ENCODE peak calls at places on chromosomes 4 and X, in nine cellular contexts. One of them, this sample, is unnamed. For H3K27me3, the result is how much of the 10 kb centered on the place peaks cover.

GRCh38 chrX:124462931-124463330 is 116.6 kb downstream of the SH2D1A start:
- DNase-seq in MG63: no peak
- DNase-seq in prostate gland: no peak
- DNase-seq in esophagus squamous epithelium: no peak
- DNase-seq in spleen: no peak
- DNase-seq in SJCRH30: no peak
- DNase-seq in heart right ventricle: no peak
- DNase-seq in cardiac muscle cell: no peak
- DNase-seq in CD4-positive, alpha-beta memory T cell: no peak
- DNase-seq in this sample: no peak

GRCh38 chrX:96372313-96373046 is 312.2 kb upstream of the DIAPH2 start:
- DNase-seq in spleen: no peak
- DNase-seq in cardiac muscle cell: peak
- DNase-seq in prostate gland: peak
- DNase-seq in esophagus squamous epithelium: no peak
- DNase-seq in heart right ventricle: no peak
- DNase-seq in SJCRH30: peak
- DNase-seq in CD4-positive, alpha-beta memory T cell: peak
- DNase-seq in MG63: peak
- DNase-seq in this sample: peak

GRCh38 chrX:29299689-29300088 is 712.4 kb downstream of the IL1RAPL1 start:
- DNase-seq in cardiac muscle cell: no peak
- DNase-seq in esophagus squamous epithelium: no peak
- DNase-seq in heart right ventricle: no peak
- DNase-seq in SJCRH30: no peak
- DNase-seq in MG63: no peak
- DNase-seq in prostate gland: no peak
- DNase-seq in spleen: no peak
- DNase-seq in CD4-positive, alpha-beta memory T cell: no peak
- DNase-seq in this sample: no peak

GRCh38 chrX:12946838-12947544 is 27.9 kb upstream of the TMSB4X start:
- DNase-seq in esophagus squamous epithelium: peak
- DNase-seq in heart right ventricle: no peak
- DNase-seq in spleen: no peak
- DNase-seq in cardiac muscle cell: peak
- DNase-seq in CD4-positive, alpha-beta memory T cell: peak
- DNase-seq in prostate gland: peak
- DNase-seq in SJCRH30: peak
- DNase-seq in MG63: peak
- DNase-seq in this sample: peak

GRCh38 chr4:47525154-47525819 is 40.2 kb downstream of the ATP10D start:
- DNase-seq in heart right ventricle: no peak
- DNase-seq in spleen: no peak
- DNase-seq in cardiac muscle cell: no peak
- DNase-seq in SJCRH30: no peak
- DNase-seq in CD4-positive, alpha-beta memory T cell: no peak
- DNase-seq in MG63: peak
- DNase-seq in esophagus squamous epithelium: no peak
- DNase-seq in prostate gland: no peak
- DNase-seq in this sample: peak

GRCh38 chrX:74490249-74490648 is 69.0 kb downstream of the SLC16A2 start:
- DNase-seq in cardiac muscle cell: no peak
- DNase-seq in esophagus squamous epithelium: no peak
- DNase-seq in heart right ventricle: no peak
- DNase-seq in SJCRH30: no peak
- DNase-seq in MG63: no peak
- DNase-seq in CD4-positive, alpha-beta memory T cell: no peak
- DNase-seq in prostate gland: no peak
- DNase-seq in spleen: no peak
- DNase-seq in this sample: no peak

GRCh38 chr4:181528570-181529184 is 714.5 kb upstream of the TENM3 start:
- DNase-seq in esophagus squamous epithelium: no peak
- DNase-seq in SJCRH30: peak
- DNase-seq in MG63: peak
- DNase-seq in heart right ventricle: peak
- DNase-seq in spleen: no peak
- DNase-seq in prostate gland: peak
- DNase-seq in cardiac muscle cell: peak
- DNase-seq in CD4-positive, alpha-beta memory T cell: no peak
- DNase-seq in this sample: peak

GRCh38 chrX:123859409-123859827 is 435 bp upstream of the XIAP start:
- DNase-seq in cardiac muscle cell: no peak
- DNase-seq in spleen: no peak
- DNase-seq in heart right ventricle: peak
- DNase-seq in MG63: no peak
- DNase-seq in esophagus squamous epithelium: no peak
- DNase-seq in SJCRH30: no peak
- DNase-seq in prostate gland: peak
- DNase-seq in CD4-positive, alpha-beta memory T cell: no peak
- DNase-seq in this sample: peak

GRCh38 chr4:128310266-128310697 is 22.7 kb upstream of the PGRMC2 start:
- DNase-seq in cardiac muscle cell: peak
- DNase-seq in SJCRH30: peak
- DNase-seq in prostate gland: no peak
- DNase-seq in CD4-positive, alpha-beta memory T cell: no peak
- DNase-seq in heart right ventricle: peak
- DNase-seq in MG63: no peak
- DNase-seq in esophagus squamous epithelium: no peak
- DNase-seq in spleen: no peak
- DNase-seq in this sample: no peak

GRCh38 chrX:47854474-47854873 is 17.8 kb downstream of the ZNF81 start:
- DNase-seq in prostate gland: peak
- DNase-seq in spleen: no peak
- DNase-seq in CD4-positive, alpha-beta memory T cell: no peak
- DNase-seq in cardiac muscle cell: peak
- DNase-seq in heart right ventricle: no peak
- DNase-seq in MG63: peak
- DNase-seq in SJCRH30: no peak
- DNase-seq in esophagus squamous epithelium: no peak
- DNase-seq in this sample: peak

GRCh38 chr4:14184265-14184664 is 556.7 kb upstream of the BOD1L1 start:
- DNase-seq in CD4-positive, alpha-beta memory T cell: no peak
- DNase-seq in MG63: peak
- DNase-seq in spleen: no peak
- DNase-seq in heart right ventricle: no peak
- DNase-seq in SJCRH30: no peak
- DNase-seq in esophagus squamous epithelium: no peak
- DNase-seq in cardiac muscle cell: no peak
- DNase-seq in prostate gland: no peak
- DNase-seq in this sample: no peak

DNA sequence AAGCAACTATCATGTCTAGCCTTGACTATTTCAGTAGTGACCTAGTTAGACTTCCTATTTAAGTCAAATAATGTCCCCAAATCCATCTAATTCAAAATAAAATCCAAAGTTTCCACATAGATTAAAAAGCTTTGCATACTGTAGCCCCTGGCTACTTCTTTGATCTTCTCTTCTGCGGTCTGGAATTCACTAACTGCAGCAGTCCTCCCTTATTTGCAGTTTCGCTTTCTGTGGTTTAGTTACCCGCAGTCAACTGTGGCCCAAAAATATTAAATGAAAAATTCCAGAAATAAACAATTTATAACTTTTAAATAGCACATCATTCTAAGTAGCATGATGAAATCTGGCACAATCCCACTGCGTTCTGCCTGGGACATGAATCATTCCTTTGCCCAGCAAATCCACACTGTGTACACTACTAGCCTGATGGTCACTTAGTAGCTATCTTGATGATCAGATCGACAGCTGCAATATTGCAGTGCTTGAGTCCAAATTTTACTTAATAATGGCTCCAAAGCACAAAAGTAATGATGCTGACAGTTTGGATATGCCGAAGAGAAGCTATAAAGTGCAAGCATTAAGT is 86.7 kb upstream of the NPNT start:
- DNase-seq in prostate gland: peak
- DNase-seq in CD4-positive, alpha-beta memory T cell: no peak
- DNase-seq in MG63: peak
- DNase-seq in spleen: no peak
- DNase-seq in esophagus squamous epithelium: no peak
- DNase-seq in heart right ventricle: no peak
- DNase-seq in SJCRH30: peak
- DNase-seq in cardiac muscle cell: no peak
- DNase-seq in this sample: no peak
- H3K27me3 ChIP-seq in prostate gland: under half
- H3K27me3 ChIP-seq in CD4-positive, alpha-beta memory T cell: under half
- H3K27me3 ChIP-seq in MG63: under half
- H3K27me3 ChIP-seq in spleen: under half
- H3K27me3 ChIP-seq in esophagus squamous epithelium: under half
- H3K27me3 ChIP-seq in heart right ventricle: under half
- H3K27me3 ChIP-seq in SJCRH30: under half
- H3K27me3 ChIP-seq in cardiac muscle cell: under half
- H3K27me3 ChIP-seq in this sample: under half

GRCh38 chrX:134251241-134251640 is 14.3 kb downstream of the CCDC160 start:
- DNase-seq in SJCRH30: no peak
- DNase-seq in CD4-positive, alpha-beta memory T cell: no peak
- DNase-seq in prostate gland: no peak
- DNase-seq in cardiac muscle cell: no peak
- DNase-seq in heart right ventricle: no peak
- DNase-seq in MG63: no peak
- DNase-seq in esophagus squamous epithelium: no peak
- DNase-seq in spleen: no peak
- DNase-seq in this sample: no peak

GRCh38 chrX:134254511-134254910 is 17.5 kb downstream of the CCDC160 start:
- DNase-seq in CD4-positive, alpha-beta memory T cell: no peak
- DNase-seq in cardiac muscle cell: no peak
- DNase-seq in spleen: no peak
- DNase-seq in MG63: no peak
- DNase-seq in heart right ventricle: no peak
- DNase-seq in SJCRH30: no peak
- DNase-seq in esophagus squamous epithelium: no peak
- DNase-seq in prostate gland: no peak
- DNase-seq in this sample: no peak

GRCh38 chrX:134258202-134258601 is 21.2 kb downstream of the CCDC160 start:
- DNase-seq in cardiac muscle cell: no peak
- DNase-seq in esophagus squamous epithelium: no peak
- DNase-seq in spleen: no peak
- DNase-seq in heart right ventricle: no peak
- DNase-seq in SJCRH30: no peak
- DNase-seq in MG63: no peak
- DNase-seq in prostate gland: no peak
- DNase-seq in CD4-positive, alpha-beta memory T cell: no peak
- DNase-seq in this sample: no peak

GRCh38 chrX:134256684-134257083 is 19.7 kb downstream of the CCDC160 start:
- DNase-seq in prostate gland: no peak
- DNase-seq in spleen: no peak
- DNase-seq in SJCRH30: peak
- DNase-seq in heart right ventricle: no peak
- DNase-seq in cardiac muscle cell: no peak
- DNase-seq in esophagus squamous epithelium: no peak
- DNase-seq in MG63: no peak
- DNase-seq in CD4-positive, alpha-beta memory T cell: no peak
- DNase-seq in this sample: no peak

DNA sequence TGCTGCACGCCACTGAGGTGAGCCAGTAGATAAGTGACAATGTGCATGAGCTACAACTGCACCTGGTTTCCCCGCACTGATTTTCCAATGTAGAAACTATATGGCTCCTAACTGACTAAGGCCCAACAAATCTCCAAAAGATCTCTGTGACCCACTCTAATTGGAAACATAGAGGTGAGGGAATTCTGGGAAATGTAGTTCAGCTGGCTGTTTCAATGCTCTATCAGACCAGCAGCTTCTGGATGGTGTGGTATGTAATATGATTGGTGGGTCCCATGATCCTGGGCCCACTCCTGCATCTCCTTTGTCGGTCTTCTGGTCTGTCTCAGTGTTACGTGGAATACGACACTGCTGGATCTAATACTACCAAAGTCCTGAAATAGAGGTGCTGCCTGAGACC is 18.6 kb downstream of the CCDC160 start:
- DNase-seq in cardiac muscle cell: no peak
- DNase-seq in SJCRH30: no peak
- DNase-seq in esophagus squamous epithelium: no peak
- DNase-seq in heart right ventricle: no peak
- DNase-seq in MG63: no peak
- DNase-seq in spleen: no peak
- DNase-seq in CD4-positive, alpha-beta memory T cell: no peak
- DNase-seq in prostate gland: no peak
- DNase-seq in this sample: no peak
- H3K27me3 ChIP-seq in cardiac muscle cell: under half
- H3K27me3 ChIP-seq in SJCRH30: under half
- H3K27me3 ChIP-seq in esophagus squamous epithelium: under half
- H3K27me3 ChIP-seq in heart right ventricle: under half
- H3K27me3 ChIP-seq in MG63: under half
- H3K27me3 ChIP-seq in spleen: under half
- H3K27me3 ChIP-seq in CD4-positive, alpha-beta memory T cell: under half
- H3K27me3 ChIP-seq in prostate gland: under half
- H3K27me3 ChIP-seq in this sample: under half

GRCh38 chrX:20253232-20253543 is 13.5 kb downstream of the RPS6KA3 start:
- DNase-seq in heart right ventricle: no peak
- DNase-seq in prostate gland: no peak
- DNase-seq in esophagus squamous epithelium: no peak
- DNase-seq in MG63: no peak
- DNase-seq in spleen: no peak
- DNase-seq in SJCRH30: no peak
- DNase-seq in cardiac muscle cell: no peak
- DNase-seq in CD4-positive, alpha-beta memory T cell: no peak
- DNase-seq in this sample: no peak
- H3K27me3 ChIP-seq in heart right ventricle: under half
- H3K27me3 ChIP-seq in prostate gland: under half
- H3K27me3 ChIP-seq in esophagus squamous epithelium: under half
- H3K27me3 ChIP-seq in MG63: under half
- H3K27me3 ChIP-seq in spleen: under half
- H3K27me3 ChIP-seq in SJCRH30: under half
- H3K27me3 ChIP-seq in cardiac muscle cell: under half
- H3K27me3 ChIP-seq in CD4-positive, alpha-beta memory T cell: under half
- H3K27me3 ChIP-seq in this sample: under half

GRCh38 chrX:145821898-145822567 is 4.4 kb downstream of the SLITRK2 start:
- DNase-seq in cardiac muscle cell: no peak
- DNase-seq in prostate gland: no peak
- DNase-seq in MG63: no peak
- DNase-seq in SJCRH30: no peak
- DNase-seq in spleen: no peak
- DNase-seq in CD4-positive, alpha-beta memory T cell: no peak
- DNase-seq in esophagus squamous epithelium: no peak
- DNase-seq in heart right ventricle: no peak
- DNase-seq in this sample: no peak

GRCh38 chrX:145826466-145826865 is 8.8 kb downstream of the SLITRK2 start:
- DNase-seq in MG63: no peak
- DNase-seq in CD4-positive, alpha-beta memory T cell: no peak
- DNase-seq in prostate gland: no peak
- DNase-seq in SJCRH30: no peak
- DNase-seq in cardiac muscle cell: no peak
- DNase-seq in heart right ventricle: no peak
- DNase-seq in spleen: no peak
- DNase-seq in esophagus squamous epithelium: no peak
- DNase-seq in this sample: no peak

GRCh38 chrX:145821291-145821897 is 3.8 kb downstream of the SLITRK2 start:
- DNase-seq in heart right ventricle: no peak
- DNase-seq in prostate gland: no peak
- DNase-seq in SJCRH30: no peak
- DNase-seq in spleen: no peak
- DNase-seq in esophagus squamous epithelium: no peak
- DNase-seq in MG63: no peak
- DNase-seq in cardiac muscle cell: peak
- DNase-seq in CD4-positive, alpha-beta memory T cell: no peak
- DNase-seq in this sample: no peak

GRCh38 chrX:145823132-145823531 is 5.5 kb downstream of the SLITRK2 start:
- DNase-seq in esophagus squamous epithelium: no peak
- DNase-seq in MG63: no peak
- DNase-seq in heart right ventricle: no peak
- DNase-seq in prostate gland: no peak
- DNase-seq in CD4-positive, alpha-beta memory T cell: no peak
- DNase-seq in SJCRH30: no peak
- DNase-seq in cardiac muscle cell: no peak
- DNase-seq in spleen: no peak
- DNase-seq in this sample: no peak

GRCh38 chrX:145825896-145826295 is 8.3 kb downstream of the SLITRK2 start:
- DNase-seq in MG63: no peak
- DNase-seq in spleen: no peak
- DNase-seq in SJCRH30: no peak
- DNase-seq in CD4-positive, alpha-beta memory T cell: no peak
- DNase-seq in cardiac muscle cell: peak
- DNase-seq in esophagus squamous epithelium: no peak
- DNase-seq in prostate gland: no peak
- DNase-seq in heart right ventricle: no peak
- DNase-seq in this sample: peak
- H3K27me3 ChIP-seq in MG63: under half
- H3K27me3 ChIP-seq in spleen: under half
- H3K27me3 ChIP-seq in SJCRH30: under half
- H3K27me3 ChIP-seq in CD4-positive, alpha-beta memory T cell: under half
- H3K27me3 ChIP-seq in cardiac muscle cell: under half
- H3K27me3 ChIP-seq in esophagus squamous epithelium: under half
- H3K27me3 ChIP-seq in prostate gland: under half
- H3K27me3 ChIP-seq in heart right ventricle: under half
- H3K27me3 ChIP-seq in this sample: under half